ENCODE peak calls at places on chromosomes 12 and 14, in five cellular contexts. L is anterior cingulate cortex; X is stimulated activated CD4-positive, alpha-beta T cell treated with anti-CD3 and anti-CD28 coated beads, TNF-alpha, amount 100 ng/mL, for 4 hours; H is mesothelial cell of epicardium; I is astrocyte of the hippocampus. C is an unnamed sample.

GRCh38 chr12:6201199-6201608 is 1.0 kb downstream of the CD9 start:
- DNase-seq in L (no peak), X (no peak), H (no peak), I (peak; percentile 30), C (no peak)

GRCh38 chr12:6866920-6867406 is 368 bp upstream of the TPI1 start:
- DNase-seq in L (no peak), X (no peak), H (peak; percentile 47), I (no peak), C (no peak)

GRCh38 chr12:54040148-54040494 is 7.3 kb downstream of the HOXC5 start:
- DNase-seq in L (no peak), X (no peak), H (peak; percentile 67), I (no peak), C (no peak)

GRCh38 chr12:44459569-44459968 is 416.5 kb downstream of the NELL2 start:
- DNase-seq in L (no peak), X (no peak), H (no peak), I (no peak), C (no peak)

GRCh38 chr12:123828120-123828519 is 66.0 kb downstream of the DNAH10 start:
- DNase-seq in L (no peak), X (no peak), H (no peak), I (no peak), C (no peak)

GRCh38 chr12:132182206-132182710 is 38.0 kb downstream of the NOC4L start:
- DNase-seq in L (no peak), X (no peak), H (no peak), I (no peak), C (no peak)

GRCh38 chr14:104557086-104557485 is 22.5 kb upstream of the C14orf180 start:
- DNase-seq in L (no peak), X (no peak), H (no peak), I (no peak), C (no peak)

GRCh38 chr12:52630104-52630500 is 11.7 kb upstream of the KRT73 start:
- DNase-seq in L (no peak), X (no peak), H (no peak), I (no peak), C (no peak)

GRCh38 chr14:21095430-21096205 is 2.8 kb downstream of the ZNF219 start:
- DNase-seq in L (peak; percentile 23), X (no peak), H (no peak), I (peak; percentile 56), C (no peak)

GRCh38 chr14:90903101-90903500 is 86.9 kb upstream of the TTC7B start:
- DNase-seq in L (peak; percentile 24), X (peak; percentile 13), H (no peak), I (peak; percentile 71), C (no peak)

GRCh38 chr14:64279719-64280668 is 14.2 kb downstream of the ESR2 start:
- DNase-seq in L (no peak), X (no peak), H (no peak), I (no peak), C (no peak)

GRCh38 chr12:98678236-98678945 is 33.3 kb downstream of the APAF1 start:
- DNase-seq in L (no peak), X (no peak), H (no peak), I (no peak), C (no peak)

GRCh38 chr12:78338054-78338785 is 507.5 kb downstream of the NAV3 start:
- DNase-seq in L (no peak), X (no peak), H (no peak), I (no peak), C (no peak)

GRCh38 chr14:34025325-34026017 is 74.6 kb upstream of the EGLN3 start:
- DNase-seq in L (no peak), X (no peak), H (no peak), I (no peak), C (no peak)

GRCh38 chr14:104576607-104577332 is 2.8 kb upstream of the C14orf180 start:
- DNase-seq in L (no peak), X (no peak), H (no peak), I (no peak), C (no peak)

GRCh38 chr14:100708349-100709217 is 18.1 kb upstream of the DLK1 start:
- DNase-seq in L (no peak), X (no peak), H (peak; percentile 70), I (no peak), C (no peak)

GRCh38 chr14:56085471-56085870 is 32.7 kb upstream of the PELI2 start:
- DNase-seq in L (no peak), X (no peak), H (no peak), I (no peak), C (no peak)

GRCh38 chr12:112167728-112168525 is 42.6 kb downstream of the TRAFD1 start:
- DNase-seq in L (no peak), X (no peak), H (no peak), I (no peak), C (no peak)

GRCh38 chr14:21197418-21198205 is 41.7 kb upstream of the OR5AU1 start:
- DNase-seq in L (no peak), X (no peak), H (no peak), I (no peak), C (no peak)

GRCh38 chr12:122860854-122861585 is 25.8 kb downstream of the HIP1R start:
- DNase-seq in L (no peak), X (no peak), H (no peak), I (no peak), C (no peak)

GRCh38 chr14:89187501-89187900 is 229.5 kb downstream of the FOXN3 start:
- DNase-seq in L (no peak), X (no peak), H (no peak), I (peak; percentile 18), C (no peak)

C was measured in omental fat pad.